ENCODE peak calls at places on chromosomes 13 and 19, in four cellular contexts. M is activated gamma-delta T cell treated with anti-CD3 and anti-CD28 coated beads, Interleukin-2, amount 50 U/mL, for 16 hours; L is HCEC 1CT; E is 8988T. W is an unnamed sample.
A peak's percentile ranks its signal among the peaks of the same experiment; 100 is the strongest.

GRCh38 chr13:89832827-89833226 is 1514.7 kb upstream of the MIR17HG start:
- DNase-seq in M (no peak), L (no peak), E (no peak), W (no peak)

GRCh38 chr19:19520989-19521388 is 5.0 kb downstream of the NDUFA13 start:
- DNase-seq in M (no peak), L (no peak), E (no peak), W (no peak)

GRCh38 chr13:21218351-21219043 is 42.0 kb downstream of the MRPL57 start:
- DNase-seq in M (no peak), L (no peak), E (no peak), W (no peak)

GRCh38 chr13:36421447-36421846 is 10.8 kb upstream of the CCNA1 start:
- DNase-seq in M (no peak), L (peak; percentile 39), E (no peak), W (no peak)

GRCh38 chr13:44648392-44649117 is 72.4 kb upstream of the TSC22D1 start:
- DNase-seq in M (no peak), L (peak; percentile 46), E (no peak), W (no peak)

GRCh38 chr19:56084835-56085536 is 36.1 kb downstream of the ZNF787 start:
- DNase-seq in M (no peak), L (no peak), E (peak; percentile 5), W (peak; percentile 51)

GRCh38 chr13:24033527-24034302 is 126.8 kb upstream of the SPATA13 start:
- DNase-seq in M (no peak), L (peak; percentile 78), E (no peak), W (no peak)

GRCh38 chr13:106846571-106846970 is 278.6 kb upstream of the ARGLU1 start:
- DNase-seq in M (no peak), L (no peak), E (no peak), W (no peak)

GRCh38 chr13:80441968-80442367 is 101.0 kb upstream of the SPRY2 start:
- DNase-seq in M (no peak), L (no peak), E (no peak), W (no peak)

GRCh38 chr19:51016798-51017683 is 2.5 kb downstream of the KLK10 start:
- DNase-seq in M (peak; percentile 14), L (no peak), E (peak; percentile 91), W (peak; percentile 33)

GRCh38 chr19:15194938-15195337 is 5.9 kb downstream of the NOTCH3 start:
- DNase-seq in M (no peak), L (no peak), E (no peak), W (peak; percentile 14)

GRCh38 chr13:23985060-23985459 is 87.8 kb upstream of the C1QTNF9B start:
- DNase-seq in M (no peak), L (no peak), E (no peak), W (no peak)

GRCh38 chr13:48155850-48156249 is 60.9 kb upstream of the MED4 start:
- DNase-seq in M (no peak), L (peak; percentile 75), E (no peak), W (no peak)

GRCh38 chr13:35720290-35720689 is 243.8 kb upstream of the MAB21L1 start:
- DNase-seq in M (no peak), L (no peak), E (no peak), W (no peak)